ENCODE peak calls at places on chromosomes 4 and X, in seven cellular contexts. One of them, this sample, is unnamed.

GRCh38 chr4:121192500-121192899 is 28.4 kb upstream of the TNIP3 start:
- DNase-seq in CD8-positive, alpha-beta memory T cell: no peak
- DNase-seq in Caki2: peak; percentile 7
- DNase-seq in HuH-7: no peak
- DNase-seq in T-helper 2 cell: no peak
- DNase-seq in stimulated activated CD4-positive, alpha-beta T cell treated with anti-CD3 and anti-CD28 coated beads, Interleukin-1b, Interleukin-23, amount 100 ng/mL, for 24 hours: no peak
- DNase-seq in C1 segment of cervical spinal cord: no peak
- DNase-seq in this sample: no peak

GRCh38 chr4:180695851-180696250 is 1547.4 kb upstream of the TENM3 start:
- DNase-seq in stimulated activated CD4-positive, alpha-beta T cell treated with anti-CD3 and anti-CD28 coated beads, Interleukin-1b, Interleukin-23, amount 100 ng/mL, for 24 hours: no peak
- DNase-seq in T-helper 2 cell: no peak
- DNase-seq in C1 segment of cervical spinal cord: no peak
- DNase-seq in Caki2: peak; percentile 81
- DNase-seq in CD8-positive, alpha-beta memory T cell: no peak
- DNase-seq in HuH-7: no peak
- DNase-seq in this sample: no peak

GRCh38 chr4:143396695-143397094 is 60.0 kb downstream of the GAB1 start:
- DNase-seq in C1 segment of cervical spinal cord: no peak
- DNase-seq in CD8-positive, alpha-beta memory T cell: no peak
- DNase-seq in Caki2: no peak
- DNase-seq in HuH-7: no peak
- DNase-seq in T-helper 2 cell: no peak
- DNase-seq in stimulated activated CD4-positive, alpha-beta T cell treated with anti-CD3 and anti-CD28 coated beads, Interleukin-1b, Interleukin-23, amount 100 ng/mL, for 24 hours: no peak
- DNase-seq in this sample: no peak

GRCh38 chr4:165096776-165097175 is 15.9 kb downstream of the TMEM192 start:
- DNase-seq in CD8-positive, alpha-beta memory T cell: no peak
- DNase-seq in T-helper 2 cell: no peak
- DNase-seq in stimulated activated CD4-positive, alpha-beta T cell treated with anti-CD3 and anti-CD28 coated beads, Interleukin-1b, Interleukin-23, amount 100 ng/mL, for 24 hours: no peak
- DNase-seq in HuH-7: no peak
- DNase-seq in C1 segment of cervical spinal cord: no peak
- DNase-seq in Caki2: peak; percentile 15
- DNase-seq in this sample: no peak

GRCh38 chr4:37892641-37893040 is 1.8 kb downstream of the TBC1D1 start:
- DNase-seq in stimulated activated CD4-positive, alpha-beta T cell treated with anti-CD3 and anti-CD28 coated beads, Interleukin-1b, Interleukin-23, amount 100 ng/mL, for 24 hours: peak; percentile 43
- DNase-seq in CD8-positive, alpha-beta memory T cell: peak; percentile 25
- DNase-seq in C1 segment of cervical spinal cord: no peak
- DNase-seq in Caki2: no peak
- DNase-seq in T-helper 2 cell: peak; percentile 33
- DNase-seq in HuH-7: no peak
- DNase-seq in this sample: peak; percentile 30

GRCh38 chr4:14985161-14985560 is 17.1 kb upstream of the CPEB2 start:
- DNase-seq in Caki2: no peak
- DNase-seq in C1 segment of cervical spinal cord: no peak
- DNase-seq in T-helper 2 cell: no peak
- DNase-seq in HuH-7: no peak
- DNase-seq in CD8-positive, alpha-beta memory T cell: no peak
- DNase-seq in stimulated activated CD4-positive, alpha-beta T cell treated with anti-CD3 and anti-CD28 coated beads, Interleukin-1b, Interleukin-23, amount 100 ng/mL, for 24 hours: no peak
- DNase-seq in this sample: no peak

GRCh38 chr4:159455675-159456235 is 352.9 kb downstream of the RAPGEF2 start:
- DNase-seq in T-helper 2 cell: no peak
- DNase-seq in C1 segment of cervical spinal cord: no peak
- DNase-seq in Caki2: peak; percentile 27
- DNase-seq in stimulated activated CD4-positive, alpha-beta T cell treated with anti-CD3 and anti-CD28 coated beads, Interleukin-1b, Interleukin-23, amount 100 ng/mL, for 24 hours: no peak
- DNase-seq in HuH-7: peak; percentile 45
- DNase-seq in CD8-positive, alpha-beta memory T cell: no peak
- DNase-seq in this sample: peak; percentile 4

GRCh38 chrX:14051416-14051815 is 21.7 kb upstream of the GEMIN8 start:
- DNase-seq in Caki2: peak; percentile 35
- DNase-seq in HuH-7: no peak
- DNase-seq in CD8-positive, alpha-beta memory T cell: no peak
- DNase-seq in C1 segment of cervical spinal cord: no peak
- DNase-seq in T-helper 2 cell: no peak
- DNase-seq in stimulated activated CD4-positive, alpha-beta T cell treated with anti-CD3 and anti-CD28 coated beads, Interleukin-1b, Interleukin-23, amount 100 ng/mL, for 24 hours: no peak
- DNase-seq in this sample: no peak

GRCh38 chr4:129218355-129218754 is 122.4 kb downstream of the C4orf33 start:
- DNase-seq in stimulated activated CD4-positive, alpha-beta T cell treated with anti-CD3 and anti-CD28 coated beads, Interleukin-1b, Interleukin-23, amount 100 ng/mL, for 24 hours: no peak
- DNase-seq in C1 segment of cervical spinal cord: no peak
- DNase-seq in Caki2: peak; percentile 2
- DNase-seq in CD8-positive, alpha-beta memory T cell: no peak
- DNase-seq in T-helper 2 cell: no peak
- DNase-seq in HuH-7: no peak
- DNase-seq in this sample: no peak

GRCh38 chrX:58025979-58026378 is 115.7 kb upstream of the ZXDA start:
- DNase-seq in T-helper 2 cell: no peak
- DNase-seq in CD8-positive, alpha-beta memory T cell: peak; percentile 5
- DNase-seq in Caki2: peak; percentile 4
- DNase-seq in C1 segment of cervical spinal cord: no peak
- DNase-seq in HuH-7: no peak
- DNase-seq in stimulated activated CD4-positive, alpha-beta T cell treated with anti-CD3 and anti-CD28 coated beads, Interleukin-1b, Interleukin-23, amount 100 ng/mL, for 24 hours: peak; percentile 0
- DNase-seq in this sample: no peak

GRCh38 chrX:102154218-102154860 is 1.4 kb downstream of the BEX5 start:
- DNase-seq in C1 segment of cervical spinal cord: no peak
- DNase-seq in CD8-positive, alpha-beta memory T cell: peak; percentile 3
- DNase-seq in Caki2: no peak
- DNase-seq in T-helper 2 cell: no peak
- DNase-seq in stimulated activated CD4-positive, alpha-beta T cell treated with anti-CD3 and anti-CD28 coated beads, Interleukin-1b, Interleukin-23, amount 100 ng/mL, for 24 hours: no peak
- DNase-seq in HuH-7: no peak
- DNase-seq in this sample: no peak

GRCh38 chr4:52968241-52968640 is 106.1 kb downstream of the RASL11B start:
- DNase-seq in HuH-7: no peak
- DNase-seq in CD8-positive, alpha-beta memory T cell: no peak
- DNase-seq in T-helper 2 cell: no peak
- DNase-seq in Caki2: no peak
- DNase-seq in stimulated activated CD4-positive, alpha-beta T cell treated with anti-CD3 and anti-CD28 coated beads, Interleukin-1b, Interleukin-23, amount 100 ng/mL, for 24 hours: no peak
- DNase-seq in C1 segment of cervical spinal cord: no peak
- DNase-seq in this sample: no peak

GRCh38 chrX:48815266-48815665 is 11.0 kb upstream of the ERAS start:
- DNase-seq in C1 segment of cervical spinal cord: no peak
- DNase-seq in stimulated activated CD4-positive, alpha-beta T cell treated with anti-CD3 and anti-CD28 coated beads, Interleukin-1b, Interleukin-23, amount 100 ng/mL, for 24 hours: no peak
- DNase-seq in T-helper 2 cell: no peak
- DNase-seq in Caki2: no peak
- DNase-seq in HuH-7: no peak
- DNase-seq in CD8-positive, alpha-beta memory T cell: no peak
- DNase-seq in this sample: no peak

GRCh38 chr4:168398188-168398587 is 79.6 kb upstream of the DDX60 start:
- DNase-seq in Caki2: no peak
- DNase-seq in T-helper 2 cell: no peak
- DNase-seq in stimulated activated CD4-positive, alpha-beta T cell treated with anti-CD3 and anti-CD28 coated beads, Interleukin-1b, Interleukin-23, amount 100 ng/mL, for 24 hours: no peak
- DNase-seq in C1 segment of cervical spinal cord: no peak
- DNase-seq in CD8-positive, alpha-beta memory T cell: no peak
- DNase-seq in HuH-7: no peak
- DNase-seq in this sample: no peak

GRCh38 chrX:11886745-11887144 is 128.7 kb downstream of the MSL3 start:
- DNase-seq in T-helper 2 cell: no peak
- DNase-seq in HuH-7: no peak
- DNase-seq in Caki2: no peak
- DNase-seq in C1 segment of cervical spinal cord: no peak
- DNase-seq in stimulated activated CD4-positive, alpha-beta T cell treated with anti-CD3 and anti-CD28 coated beads, Interleukin-1b, Interleukin-23, amount 100 ng/mL, for 24 hours: no peak
- DNase-seq in CD8-positive, alpha-beta memory T cell: no peak
- DNase-seq in this sample: no peak

GRCh38 chr4:78437608-78438088 is 113.9 kb upstream of the ANXA3 start:
- DNase-seq in C1 segment of cervical spinal cord: no peak
- DNase-seq in CD8-positive, alpha-beta memory T cell: no peak
- DNase-seq in HuH-7: no peak
- DNase-seq in stimulated activated CD4-positive, alpha-beta T cell treated with anti-CD3 and anti-CD28 coated beads, Interleukin-1b, Interleukin-23, amount 100 ng/mL, for 24 hours: no peak
- DNase-seq in Caki2: no peak
- DNase-seq in T-helper 2 cell: no peak
- DNase-seq in this sample: no peak

GRCh38 chrX:105653891-105654290 is 168.4 kb upstream of the NRK start:
- DNase-seq in stimulated activated CD4-positive, alpha-beta T cell treated with anti-CD3 and anti-CD28 coated beads, Interleukin-1b, Interleukin-23, amount 100 ng/mL, for 24 hours: no peak
- DNase-seq in C1 segment of cervical spinal cord: no peak
- DNase-seq in T-helper 2 cell: no peak
- DNase-seq in CD8-positive, alpha-beta memory T cell: no peak
- DNase-seq in HuH-7: no peak
- DNase-seq in Caki2: no peak
- DNase-seq in this sample: no peak

GRCh38 chrX:150236304-150236703 is 126.8 kb upstream of the MAMLD1 start:
- DNase-seq in T-helper 2 cell: no peak
- DNase-seq in C1 segment of cervical spinal cord: no peak
- DNase-seq in stimulated activated CD4-positive, alpha-beta T cell treated with anti-CD3 and anti-CD28 coated beads, Interleukin-1b, Interleukin-23, amount 100 ng/mL, for 24 hours: no peak
- DNase-seq in HuH-7: no peak
- DNase-seq in Caki2: no peak
- DNase-seq in CD8-positive, alpha-beta memory T cell: no peak
- DNase-seq in this sample: no peak

GRCh38 chr4:151284534-151285245 is 7.7 kb downstream of the PRSS48 start:
- DNase-seq in HuH-7: no peak
- DNase-seq in C1 segment of cervical spinal cord: no peak
- DNase-seq in T-helper 2 cell: no peak
- DNase-seq in CD8-positive, alpha-beta memory T cell: no peak
- DNase-seq in stimulated activated CD4-positive, alpha-beta T cell treated with anti-CD3 and anti-CD28 coated beads, Interleukin-1b, Interleukin-23, amount 100 ng/mL, for 24 hours: no peak
- DNase-seq in Caki2: no peak
- DNase-seq in this sample: no peak

GRCh38 chr4:150089732-150090131 is 11.5 kb downstream of the DCLK2 start:
- DNase-seq in HuH-7: no peak
- DNase-seq in C1 segment of cervical spinal cord: no peak
- DNase-seq in T-helper 2 cell: no peak
- DNase-seq in CD8-positive, alpha-beta memory T cell: no peak
- DNase-seq in stimulated activated CD4-positive, alpha-beta T cell treated with anti-CD3 and anti-CD28 coated beads, Interleukin-1b, Interleukin-23, amount 100 ng/mL, for 24 hours: no peak
- DNase-seq in Caki2: no peak
- DNase-seq in this sample: no peak

GRCh38 chr4:18039113-18039512 is 17.6 kb upstream of the LCORL start:
- DNase-seq in T-helper 2 cell: no peak
- DNase-seq in CD8-positive, alpha-beta memory T cell: no peak
- DNase-seq in stimulated activated CD4-positive, alpha-beta T cell treated with anti-CD3 and anti-CD28 coated beads, Interleukin-1b, Interleukin-23, amount 100 ng/mL, for 24 hours: no peak
- DNase-seq in C1 segment of cervical spinal cord: no peak
- DNase-seq in Caki2: no peak
- DNase-seq in HuH-7: no peak
- DNase-seq in this sample: no peak

GRCh38 chr4:106195435-106195950 is 120.5 kb downstream of the TBCK start:
- DNase-seq in Caki2: no peak
- DNase-seq in stimulated activated CD4-positive, alpha-beta T cell treated with anti-CD3 and anti-CD28 coated beads, Interleukin-1b, Interleukin-23, amount 100 ng/mL, for 24 hours: no peak
- DNase-seq in HuH-7: no peak
- DNase-seq in C1 segment of cervical spinal cord: no peak
- DNase-seq in T-helper 2 cell: no peak
- DNase-seq in CD8-positive, alpha-beta memory T cell: no peak
- DNase-seq in this sample: no peak

GRCh38 chr4:56681158-56681848 is at the start of gene HOPX:
- DNase-seq in stimulated activated CD4-positive, alpha-beta T cell treated with anti-CD3 and anti-CD28 coated beads, Interleukin-1b, Interleukin-23, amount 100 ng/mL, for 24 hours: peak; percentile 51
- DNase-seq in T-helper 2 cell: peak; percentile 64
- DNase-seq in Caki2: no peak
- DNase-seq in C1 segment of cervical spinal cord: no peak
- DNase-seq in CD8-positive, alpha-beta memory T cell: no peak
- DNase-seq in HuH-7: no peak
- DNase-seq in this sample: no peak

GRCh38 chr4:2684486-2684885 is 71.7 kb downstream of the TNIP2 start:
- DNase-seq in stimulated activated CD4-positive, alpha-beta T cell treated with anti-CD3 and anti-CD28 coated beads, Interleukin-1b, Interleukin-23, amount 100 ng/mL, for 24 hours: no peak
- DNase-seq in Caki2: no peak
- DNase-seq in C1 segment of cervical spinal cord: no peak
- DNase-seq in HuH-7: no peak
- DNase-seq in CD8-positive, alpha-beta memory T cell: no peak
- DNase-seq in T-helper 2 cell: no peak
- DNase-seq in this sample: no peak

GRCh38 chr4:1334579-1334895 is 12.5 kb upstream of the UVSSA start:
- DNase-seq in C1 segment of cervical spinal cord: no peak
- DNase-seq in stimulated activated CD4-positive, alpha-beta T cell treated with anti-CD3 and anti-CD28 coated beads, Interleukin-1b, Interleukin-23, amount 100 ng/mL, for 24 hours: no peak
- DNase-seq in Caki2: no peak
- DNase-seq in CD8-positive, alpha-beta memory T cell: no peak
- DNase-seq in T-helper 2 cell: no peak
- DNase-seq in HuH-7: no peak
- DNase-seq in this sample: no peak

GRCh38 chr4:169189372-169189771 is 81.4 kb downstream of the SH3RF1 start:
- DNase-seq in T-helper 2 cell: no peak
- DNase-seq in HuH-7: no peak
- DNase-seq in Caki2: no peak
- DNase-seq in C1 segment of cervical spinal cord: no peak
- DNase-seq in stimulated activated CD4-positive, alpha-beta T cell treated with anti-CD3 and anti-CD28 coated beads, Interleukin-1b, Interleukin-23, amount 100 ng/mL, for 24 hours: no peak
- DNase-seq in CD8-positive, alpha-beta memory T cell: no peak
- DNase-seq in this sample: peak; percentile 7

GRCh38 chr4:1251773-1252066 is 2.8 kb upstream of the CTBP1 start:
- DNase-seq in C1 segment of cervical spinal cord: no peak
- DNase-seq in T-helper 2 cell: no peak
- DNase-seq in stimulated activated CD4-positive, alpha-beta T cell treated with anti-CD3 and anti-CD28 coated beads, Interleukin-1b, Interleukin-23, amount 100 ng/mL, for 24 hours: no peak
- DNase-seq in HuH-7: no peak
- DNase-seq in Caki2: no peak
- DNase-seq in CD8-positive, alpha-beta memory T cell: no peak
- DNase-seq in this sample: no peak

GRCh38 chrX:46665232-46666162 is 91.9 kb downstream of the CHST7 start:
- DNase-seq in T-helper 2 cell: no peak
- DNase-seq in C1 segment of cervical spinal cord: no peak
- DNase-seq in CD8-positive, alpha-beta memory T cell: no peak
- DNase-seq in Caki2: no peak
- DNase-seq in stimulated activated CD4-positive, alpha-beta T cell treated with anti-CD3 and anti-CD28 coated beads, Interleukin-1b, Interleukin-23, amount 100 ng/mL, for 24 hours: no peak
- DNase-seq in HuH-7: no peak
- DNase-seq in this sample: no peak

GRCh38 chr4:143377635-143378099 is 41.0 kb downstream of the GAB1 start:
- DNase-seq in CD8-positive, alpha-beta memory T cell: no peak
- DNase-seq in C1 segment of cervical spinal cord: no peak
- DNase-seq in stimulated activated CD4-positive, alpha-beta T cell treated with anti-CD3 and anti-CD28 coated beads, Interleukin-1b, Interleukin-23, amount 100 ng/mL, for 24 hours: no peak
- DNase-seq in Caki2: no peak
- DNase-seq in HuH-7: no peak
- DNase-seq in T-helper 2 cell: no peak
- DNase-seq in this sample: no peak

GRCh38 chr4:125315571-125316390 is 1.0 kb downstream of the FAT4 start:
- DNase-seq in stimulated activated CD4-positive, alpha-beta T cell treated with anti-CD3 and anti-CD28 coated beads, Interleukin-1b, Interleukin-23, amount 100 ng/mL, for 24 hours: no peak
- DNase-seq in T-helper 2 cell: no peak
- DNase-seq in CD8-positive, alpha-beta memory T cell: no peak
- DNase-seq in C1 segment of cervical spinal cord: no peak
- DNase-seq in HuH-7: peak; percentile 25
- DNase-seq in Caki2: peak; percentile 63
- DNase-seq in this sample: no peak

GRCh38 chr4:88018471-88018870 is 11.0 kb downstream of the PKD2 start:
- DNase-seq in Caki2: peak; percentile 50
- DNase-seq in T-helper 2 cell: no peak
- DNase-seq in CD8-positive, alpha-beta memory T cell: no peak
- DNase-seq in C1 segment of cervical spinal cord: no peak
- DNase-seq in HuH-7: no peak
- DNase-seq in stimulated activated CD4-positive, alpha-beta T cell treated with anti-CD3 and anti-CD28 coated beads, Interleukin-1b, Interleukin-23, amount 100 ng/mL, for 24 hours: no peak
- DNase-seq in this sample: no peak

GRCh38 chr4:147769386-147769785 is 37.5 kb downstream of the ARHGAP10 start:
- DNase-seq in C1 segment of cervical spinal cord: no peak
- DNase-seq in T-helper 2 cell: no peak
- DNase-seq in stimulated activated CD4-positive, alpha-beta T cell treated with anti-CD3 and anti-CD28 coated beads, Interleukin-1b, Interleukin-23, amount 100 ng/mL, for 24 hours: no peak
- DNase-seq in CD8-positive, alpha-beta memory T cell: no peak
- DNase-seq in Caki2: no peak
- DNase-seq in HuH-7: no peak
- DNase-seq in this sample: no peak

GRCh38 chr4:7554885-7555284 is 120.2 kb upstream of the PSAPL1 start:
- DNase-seq in Caki2: no peak
- DNase-seq in HuH-7: peak; percentile 26
- DNase-seq in C1 segment of cervical spinal cord: no peak
- DNase-seq in T-helper 2 cell: no peak
- DNase-seq in stimulated activated CD4-positive, alpha-beta T cell treated with anti-CD3 and anti-CD28 coated beads, Interleukin-1b, Interleukin-23, amount 100 ng/mL, for 24 hours: no peak
- DNase-seq in CD8-positive, alpha-beta memory T cell: no peak
- DNase-seq in this sample: no peak

GRCh38 chr4:74944354-74944793 is 11.5 kb downstream of the PARM1 start:
- DNase-seq in stimulated activated CD4-positive, alpha-beta T cell treated with anti-CD3 and anti-CD28 coated beads, Interleukin-1b, Interleukin-23, amount 100 ng/mL, for 24 hours: no peak
- DNase-seq in C1 segment of cervical spinal cord: no peak
- DNase-seq in T-helper 2 cell: no peak
- DNase-seq in CD8-positive, alpha-beta memory T cell: no peak
- DNase-seq in Caki2: no peak
- DNase-seq in HuH-7: peak; percentile 11
- DNase-seq in this sample: no peak

GRCh38 chr4:10033191-10033881 is 12.0 kb upstream of the SLC2A9 start:
- DNase-seq in T-helper 2 cell: no peak
- DNase-seq in CD8-positive, alpha-beta memory T cell: no peak
- DNase-seq in Caki2: no peak
- DNase-seq in HuH-7: no peak
- DNase-seq in C1 segment of cervical spinal cord: no peak
- DNase-seq in stimulated activated CD4-positive, alpha-beta T cell treated with anti-CD3 and anti-CD28 coated beads, Interleukin-1b, Interleukin-23, amount 100 ng/mL, for 24 hours: no peak
- DNase-seq in this sample: no peak

GRCh38 chr4:80489798-80490197 is 154.3 kb downstream of the CFAP299 start:
- DNase-seq in T-helper 2 cell: no peak
- DNase-seq in Caki2: no peak
- DNase-seq in CD8-positive, alpha-beta memory T cell: no peak
- DNase-seq in HuH-7: no peak
- DNase-seq in stimulated activated CD4-positive, alpha-beta T cell treated with anti-CD3 and anti-CD28 coated beads, Interleukin-1b, Interleukin-23, amount 100 ng/mL, for 24 hours: no peak
- DNase-seq in C1 segment of cervical spinal cord: no peak
- DNase-seq in this sample: no peak

GRCh38 chr4:74283614-74284013 is 24.7 kb upstream of the EPGN start:
- DNase-seq in HuH-7: no peak
- DNase-seq in C1 segment of cervical spinal cord: no peak
- DNase-seq in T-helper 2 cell: no peak
- DNase-seq in CD8-positive, alpha-beta memory T cell: no peak
- DNase-seq in stimulated activated CD4-positive, alpha-beta T cell treated with anti-CD3 and anti-CD28 coated beads, Interleukin-1b, Interleukin-23, amount 100 ng/mL, for 24 hours: no peak
- DNase-seq in Caki2: peak; percentile 95
- DNase-seq in this sample: no peak

GRCh38 chr4:41212221-41213203 is 1.8 kb downstream of the APBB2 start:
- DNase-seq in stimulated activated CD4-positive, alpha-beta T cell treated with anti-CD3 and anti-CD28 coated beads, Interleukin-1b, Interleukin-23, amount 100 ng/mL, for 24 hours: no peak
- DNase-seq in C1 segment of cervical spinal cord: no peak
- DNase-seq in HuH-7: peak; percentile 82
- DNase-seq in Caki2: peak; percentile 39
- DNase-seq in CD8-positive, alpha-beta memory T cell: no peak
- DNase-seq in T-helper 2 cell: no peak
- DNase-seq in this sample: no peak

This sample was measured in GM18507.